ENCODE peak calls at places on chromosomes 16 and 17, in five cellular contexts. E is IMR-90, V is neuronal stem cell, A is H9, T is H1. W is an unnamed sample. For H3K4me1, the result is how much of the 10 kb centered on the place peaks cover.

GRCh38 chr16:53080345-53081031 is 25.7 kb downstream of the CHD9 start:
- DNase-seq in A (no peak), T (no peak), E (peak), V (no peak), W (peak)

GRCh38 chr17:40303706-40304450 is 5.1 kb upstream of the RARA start:
- DNase-seq in E (peak), V (no peak), T (no peak), A (no peak), W (peak)

GRCh38 chr16:9097266-9098219 is 6.1 kb downstream of the HAPSTR1 start:
- DNase-seq in V (no peak), E (no peak), A (no peak), T (no peak), W (no peak)

GRCh38 chr17:63645775-63646491 is 23.7 kb downstream of the MAP3K3 start:
- DNase-seq in V (no peak), A (no peak), E (no peak), T (no peak), W (no peak)

GRCh38 chr17:32103476-32104113 is 38.7 kb upstream of the RHOT1 start:
- DNase-seq in T (peak), E (no peak), A (no peak), V (no peak), W (no peak)

GRCh38 chr17:1002771-1003555 is 6.0 kb downstream of the TIMM22 start:
- DNase-seq in V (no peak), A (no peak), T (no peak), E (peak), W (peak)

GRCh38 chr17:17713839-17714238 is 32.6 kb downstream of the RAI1 start:
- DNase-seq in E (peak), V (no peak), T (no peak), A (no peak), W (peak)

GRCh38 chr16:3961449-3961849 is 80.9 kb upstream of the CREBBP start:
- DNase-seq in A (no peak), E (peak), T (no peak), V (no peak), W (no peak)

GRCh38 chr17:47615766-47616424 is 33.8 kb upstream of the KPNB1 start:
- DNase-seq in V (peak), T (no peak), A (no peak), E (peak), W (peak)

DNA sequence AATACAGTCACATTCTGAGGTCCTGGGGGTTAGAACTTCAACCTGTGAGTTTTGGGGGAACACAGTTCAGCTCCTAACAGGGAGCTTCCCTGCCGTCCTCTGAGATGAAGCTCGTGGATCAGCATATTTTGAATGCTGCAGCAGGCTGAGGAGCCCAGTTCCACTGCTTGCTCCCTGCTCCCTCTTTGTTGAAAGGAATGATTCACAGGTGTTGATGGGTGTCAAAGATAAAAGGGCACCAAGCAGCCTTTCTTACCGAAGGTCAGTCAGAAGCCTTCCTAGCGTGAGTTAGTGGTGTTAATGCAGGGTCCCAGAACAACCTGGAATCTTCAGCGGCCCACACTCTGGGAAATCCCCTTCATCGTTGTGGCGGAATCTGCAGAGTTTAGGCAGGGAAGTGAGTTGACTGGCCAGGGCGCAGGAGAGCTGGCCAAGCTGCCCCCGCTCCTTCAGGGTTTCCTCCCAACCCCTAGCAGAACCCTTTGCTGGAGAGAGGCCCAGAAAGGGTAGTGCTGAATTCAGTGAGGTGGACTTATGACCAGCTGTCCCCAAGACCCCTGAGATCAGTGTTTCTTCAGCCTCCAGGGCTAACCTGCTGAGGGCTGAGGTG is 114.8 kb downstream of the GNAO1 start:
- DNase-seq in V (no peak), T (no peak), E (peak), A (no peak), W (no peak)
- H3K4me1 ChIP-seq in V (under half), T (under half), E (under half), A (under half), W (under half)

DNA sequence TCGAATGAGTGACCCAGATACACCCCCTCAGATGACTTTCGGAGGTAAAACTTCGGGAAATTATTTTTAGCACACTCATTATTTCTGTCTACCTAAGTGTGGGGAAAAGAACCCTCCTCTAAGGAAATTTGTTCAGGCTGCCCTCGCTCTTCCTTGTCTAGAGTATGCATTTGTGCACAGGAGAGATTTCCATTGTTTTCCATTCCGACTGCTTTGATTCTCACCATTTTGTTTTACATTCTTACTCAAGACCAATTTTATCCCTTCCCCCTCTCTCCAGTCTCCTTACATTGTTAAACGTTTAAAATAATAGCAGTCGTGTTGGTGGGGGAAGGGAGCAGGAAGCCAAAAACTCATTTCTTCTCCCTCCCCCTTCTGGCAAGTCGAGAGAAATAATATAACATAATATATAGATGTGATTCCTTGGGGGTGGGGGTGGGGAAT is 1.5 kb upstream of the CHD3 start:
- DNase-seq in A (peak), E (no peak), T (no peak), V (no peak), W (no peak)
- H2BK120ac ChIP-seq in A (no peak), E (peak), T (no peak), V (no peak), W (peak)

DNA sequence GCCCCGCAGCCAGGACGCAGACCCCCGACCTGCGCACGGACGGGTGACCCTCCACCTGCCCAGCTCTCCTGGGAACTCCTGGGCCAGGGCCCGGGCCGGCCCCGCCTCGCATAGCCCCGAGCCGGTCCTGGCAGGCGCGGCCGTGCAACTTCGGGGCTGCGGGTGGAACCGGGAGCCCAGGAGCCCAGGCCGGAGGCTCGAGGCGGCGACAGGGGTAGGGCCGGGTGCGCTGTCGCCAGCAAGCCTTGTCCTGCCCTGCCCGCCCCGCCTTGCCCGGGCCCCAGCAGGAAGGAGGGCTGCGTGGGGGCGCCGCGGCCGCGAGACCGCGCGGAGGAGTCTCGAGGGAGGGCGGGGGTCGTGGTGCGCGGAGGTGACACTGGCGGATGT is 412 bp downstream of the LMF1 start:
- DNase-seq in A (no peak), E (no peak), T (no peak), V (peak), W (no peak)
- H2BK5ac ChIP-seq in A (no peak), E (peak), T (no peak), V (peak), W (no peak)

DNA sequence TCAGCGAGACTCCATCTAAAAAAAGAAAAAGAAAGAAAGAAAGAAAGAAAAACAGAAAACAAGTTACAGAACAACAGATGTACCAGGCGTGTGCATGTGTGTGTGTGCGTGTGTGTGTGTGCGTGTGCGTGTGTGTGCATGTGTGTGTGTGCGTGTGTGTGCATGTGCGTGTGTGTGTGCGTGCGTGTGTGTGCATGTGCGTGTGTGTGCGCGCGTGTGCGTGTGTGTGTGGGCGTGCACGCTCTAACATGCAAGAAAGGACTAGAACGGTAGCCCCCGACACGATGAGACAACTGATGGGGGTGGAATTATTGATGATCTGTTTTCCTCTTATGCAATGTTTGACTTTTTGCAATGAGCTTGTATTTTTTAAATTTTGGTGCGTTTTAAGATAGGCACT is 1.6 kb downstream of the ALDH3A1 start:
- DNase-seq in T (no peak), E (no peak), A (no peak), V (no peak), W (no peak)
- H3K4me1 ChIP-seq in T (under half), E (under half), A (under half), V (under half), W (under half)

DNA sequence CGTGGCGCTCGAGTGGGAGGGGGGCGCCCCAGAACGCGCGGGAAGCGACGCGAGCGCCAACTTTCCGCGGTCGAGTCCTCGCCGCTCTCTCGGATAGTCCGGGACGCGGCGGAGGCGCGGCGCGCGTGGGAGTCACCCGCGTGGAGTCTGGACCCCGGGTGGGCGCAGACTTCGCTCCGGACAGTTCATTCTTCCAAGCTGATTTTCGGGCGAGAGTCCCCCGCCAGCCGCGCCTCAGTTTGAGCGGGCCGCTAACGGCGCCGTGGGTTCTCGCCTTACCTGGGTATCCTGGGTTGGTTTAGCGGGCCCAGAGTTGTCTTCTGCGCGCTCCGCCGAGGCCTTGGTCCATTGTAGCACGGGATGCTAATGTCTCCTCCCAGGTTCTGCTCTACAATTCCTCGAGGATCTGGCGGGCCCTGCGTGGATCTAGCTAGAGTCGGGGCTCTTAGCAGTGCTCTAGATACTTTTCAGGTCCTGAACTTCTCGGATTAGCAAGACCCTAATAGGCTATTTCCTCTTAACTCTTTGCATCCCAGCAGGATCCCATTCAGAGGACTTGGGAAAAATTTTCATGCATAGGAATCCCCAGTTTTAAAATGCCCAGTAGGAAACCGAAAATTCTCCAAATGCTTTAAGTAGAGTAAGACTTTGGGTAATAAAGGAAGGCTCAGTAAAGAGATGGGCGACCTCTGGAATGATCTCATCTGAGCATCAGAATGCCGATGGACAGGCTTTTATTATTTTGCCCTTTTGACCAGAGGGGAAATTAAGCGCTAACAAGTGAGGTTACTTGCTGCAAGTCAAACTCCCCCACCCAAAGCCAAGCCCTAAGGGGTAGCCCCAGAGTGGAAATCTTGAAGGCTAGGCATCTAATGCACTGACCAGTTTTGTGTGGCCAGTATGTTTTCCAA is 527 bp upstream of the GJC1 start:
- DNase-seq in T (peak), E (no peak), V (no peak), A (peak), W (peak)
- H2BK120ac ChIP-seq in T (peak), E (peak), V (no peak), A (peak), W (peak)

W was measured in mesenchymal stem cell.